ENCODE peak calls at places on chromosomes 2 and 18, in five cellular contexts. K is PC-3, O is GM23248, C is neural progenitor cell, T is GM23338. G is an unnamed sample.
A peak's percentile ranks its signal among the peaks of the same experiment; 100 is the strongest.

GRCh38 chr2:168910330-168910729 is 9.2 kb downstream of the G6PC2 start:
- DNase-seq in K (no peak), O (no peak), C (no peak), T (no peak), G (no peak)

GRCh38 chr2:98761267-98761781 is 30.4 kb upstream of the MGAT4A start:
- DNase-seq in K (peak; percentile 85), O (no peak), C (no peak), T (peak; percentile 17), G (no peak)

GRCh38 chr2:189083088-189083487 is 96.5 kb downstream of the COL5A2 start:
- DNase-seq in K (no peak), O (no peak), C (no peak), T (no peak), G (no peak)

GRCh38 chr2:75559633-75560021 is 1.1 kb downstream of the EVA1A start:
- DNase-seq in K (no peak), O (no peak), C (no peak), T (no peak), G (no peak)

GRCh38 chr2:69335291-69335690 is 51.7 kb downstream of the GFPT1 start:
- DNase-seq in K (no peak), O (no peak), C (no peak), T (no peak), G (no peak)

GRCh38 chr2:39743170-39743851 is 35.7 kb downstream of the THUMPD2 start:
- DNase-seq in K (peak; percentile 25), O (peak; percentile 51), C (peak; percentile 25), T (no peak), G (no peak)

GRCh38 chr2:15223887-15224286 is 337.2 kb downstream of the NBAS start:
- DNase-seq in K (peak; percentile 39), O (peak; percentile 94), C (no peak), T (no peak), G (no peak)

GRCh38 chr18:63586966-63587365 is at the start of gene SERPINB13:
- DNase-seq in K (no peak), O (no peak), C (no peak), T (no peak), G (no peak)

GRCh38 chr2:129479892-129480291 is 499.6 kb upstream of the RAB6C start:
- DNase-seq in K (no peak), O (no peak), C (peak; percentile 24), T (peak; percentile 51), G (no peak)

GRCh38 chr2:64345998-64346397 is 108.0 kb upstream of the LGALSL start:
- DNase-seq in K (peak; percentile 68), O (no peak), C (no peak), T (no peak), G (no peak)

GRCh38 chr2:143087033-143087432 is 42.2 kb upstream of the ARHGAP15 start:
- DNase-seq in K (no peak), O (no peak), C (no peak), T (no peak), G (no peak)

GRCh38 chr2:180159921-180160320 is 152.8 kb upstream of the CWC22 start:
- DNase-seq in K (no peak), O (no peak), C (no peak), T (no peak), G (no peak)

GRCh38 chr2:77552956-77553355 is 30.8 kb upstream of the LRRTM4 start:
- DNase-seq in K (no peak), O (no peak), C (peak; percentile 61), T (no peak), G (no peak)

GRCh38 chr2:200404615-200405014 is 98.1 kb downstream of the SPATS2L start:
- DNase-seq in K (no peak), O (no peak), C (no peak), T (no peak), G (no peak)

GRCh38 chr2:102336502-102336945 is 19.1 kb upstream of the IL18R1 start:
- DNase-seq in K (peak; percentile 94), O (peak; percentile 51), C (no peak), T (no peak), G (no peak)

GRCh38 chr2:94987074-94988020 is 38.2 kb upstream of the MAL start:
- DNase-seq in K (no peak), O (no peak), C (no peak), T (no peak), G (no peak)

GRCh38 chr2:85954918-85955420 is 66.2 kb upstream of the ST3GAL5 start:
- DNase-seq in K (peak; percentile 48), O (no peak), C (no peak), T (no peak), G (no peak)

GRCh38 chr18:14189858-14190257 is 57.6 kb upstream of the ZNF519 start:
- DNase-seq in K (peak; percentile 94), O (peak; percentile 50), C (no peak), T (no peak), G (peak; percentile 70)

GRCh38 chr2:123207245-123207644 is 817.8 kb upstream of the CNTNAP5 start:
- DNase-seq in K (no peak), O (no peak), C (no peak), T (no peak), G (no peak)

GRCh38 chr2:173231042-173231441 is 123.6 kb upstream of the CDCA7 start:
- DNase-seq in K (no peak), O (no peak), C (no peak), T (no peak), G (no peak)

GRCh38 chr2:196170681-196171247 is 614 bp downstream of the STK17B start:
- DNase-seq in K (no peak), O (peak; percentile 74), C (peak; percentile 29), T (peak; percentile 20), G (no peak)

GRCh38 chr2:12177052-12177994 is 430.9 kb downstream of the LPIN1 start:
- DNase-seq in K (peak; percentile 88), O (peak; percentile 85), C (no peak), T (no peak), G (no peak)

GRCh38 chr18:45657357-45658335 is 42.4 kb downstream of the SLC14A2 start:
- DNase-seq in K (peak; percentile 53), O (peak; percentile 78), C (no peak), T (no peak), G (no peak)

GRCh38 chr2:196315388-196316049 is 144.1 kb upstream of the STK17B start:
- DNase-seq in K (peak; percentile 92), O (peak; percentile 64), C (no peak), T (no peak), G (no peak)

GRCh38 chr2:24050041-24050655 is 607 bp downstream of the FKBP1B start:
- DNase-seq in K (no peak), O (peak; percentile 48), C (peak; percentile 65), T (peak; percentile 64), G (no peak)

GRCh38 chr2:72131371-72131891 is 16.2 kb downstream of the CYP26B1 start:
- DNase-seq in K (no peak), O (no peak), C (no peak), T (no peak), G (no peak)

GRCh38 chr2:85924522-85924921 is 35.7 kb upstream of the ST3GAL5 start:
- DNase-seq in K (peak; percentile 79), O (peak; percentile 83), C (no peak), T (no peak), G (no peak)

GRCh38 chr2:17196380-17196779 is 321.9 kb downstream of the RAD51AP2 start:
- DNase-seq in K (no peak), O (no peak), C (no peak), T (no peak), G (no peak)

GRCh38 chr2:216034065-216034464 is 20.7 kb upstream of the MREG start:
- DNase-seq in K (peak; percentile 84), O (peak; percentile 65), C (peak; percentile 60), T (peak; percentile 84), G (peak; percentile 54)

GRCh38 chr2:121707344-121707919 is 29.2 kb downstream of the NIFK start:
- DNase-seq in K (no peak), O (no peak), C (no peak), T (no peak), G (no peak)

GRCh38 chr2:165198181-165198580 is 5.7 kb downstream of the SCN3A start:
- DNase-seq in K (no peak), O (no peak), C (no peak), T (no peak), G (no peak)

GRCh38 chr18:22609642-22610041 is 191.9 kb upstream of the CTAGE1 start:
- DNase-seq in K (peak; percentile 61), O (peak; percentile 23), C (peak; percentile 42), T (peak; percentile 45), G (no peak)

GRCh38 chr2:190996947-190997346 is 17.0 kb downstream of the STAT1 start:
- DNase-seq in K (no peak), O (no peak), C (no peak), T (no peak), G (no peak)

GRCh38 chr2:170582313-170582712 is 132.8 kb upstream of the SP5 start:
- DNase-seq in K (no peak), O (no peak), C (peak; percentile 7), T (no peak), G (no peak)

GRCh38 chr2:64212346-64212745 is 68.1 kb upstream of the PELI1 start:
- DNase-seq in K (peak; percentile 28), O (peak; percentile 73), C (no peak), T (no peak), G (no peak)

GRCh38 chr2:165868211-165868610 is 74.2 kb upstream of the GALNT3 start:
- DNase-seq in K (no peak), O (peak; percentile 5), C (no peak), T (no peak), G (no peak)

GRCh38 chr18:50125456-50125855 is 69.5 kb downstream of the MYO5B start:
- DNase-seq in K (no peak), O (no peak), C (no peak), T (no peak), G (no peak)

GRCh38 chr2:26883971-26884370 is 36.0 kb downstream of the DPYSL5 start:
- DNase-seq in K (no peak), O (no peak), C (no peak), T (no peak), G (no peak)
- TF ChIP-seq EZH2phosphoT487 in K (no peak), O (no peak), C (no peak), T (no peak), G (no peak)

GRCh38 chr2:104853401-104853925 is 452 bp upstream of the POU3F3 start:
- DNase-seq in K (no peak), O (no peak), C (no peak), T (no peak), G (no peak)
- TF ChIP-seq EZH2 in K (no peak), O (peak; percentile 56), C (no peak), T (peak; percentile 9), G (no peak)

GRCh38 chr2:84905181-84906107 is at the start of gene TMSB10:
- DNase-seq in K (peak; percentile 87), O (peak; percentile 93), C (peak; percentile 85), T (peak; percentile 64), G (no peak)
- TF ChIP-seq EZH2phosphoT487 in K (no peak), O (no peak), C (no peak), T (no peak), G (no peak)

GRCh38 chr18:57121542-57122112 is 25.3 kb upstream of the BOD1L2 start:
- DNase-seq in K (no peak), O (no peak), C (peak; percentile 69), T (peak; percentile 62), G (no peak)
- TF ChIP-seq EZH2 in K (no peak), O (no peak), C (no peak), T (no peak), G (no peak)